ENCODE peak calls at places on chromosomes 1 and 21, in five cellular contexts. E is GM12878, N is A549, W is HepG2, D is K562. V is an unnamed sample.

GRCh38 chr1:69613414-69613813 is 45.7 kb downstream of the LRRC7 start:
- DNase-seq in D (no peak), N (no peak), E (no peak), W (no peak), V (no peak)

GRCh38 chr1:85495556-85495955 is 30.6 kb upstream of the DDAH1 start:
- DNase-seq in D (no peak), N (peak), E (no peak), W (no peak), V (no peak)

GRCh38 chr1:59657873-59658465 is 156.8 kb upstream of the HOOK1 start:
- DNase-seq in N (no peak), D (no peak), W (peak), E (no peak), V (no peak)

GRCh38 chr1:162230096-162230495 is 146.6 kb downstream of the SPATA46 start:
- DNase-seq in E (no peak), N (peak), W (no peak), D (no peak), V (peak)

GRCh38 chr1:115052454-115053083 is 22.9 kb downstream of the TSHB start:
- DNase-seq in E (no peak), N (peak), W (peak), D (peak), V (no peak)

GRCh38 chr1:231751624-231751897 is 125.0 kb downstream of the DISC1 start:
- DNase-seq in N (no peak), W (no peak), D (no peak), E (no peak), V (no peak)

GRCh38 chr21:42373181-42373907 is 7.0 kb upstream of the TFF1 start:
- DNase-seq in D (peak), N (no peak), W (no peak), E (no peak), V (no peak)

GRCh38 chr1:152162826-152163463 is 3.9 kb upstream of the RPTN start:
- DNase-seq in N (peak), D (no peak), W (peak), E (no peak), V (no peak)

GRCh38 chr1:41073971-41074370 is 52.4 kb upstream of the SLFNL1 start:
- DNase-seq in N (peak), D (no peak), E (no peak), W (no peak), V (no peak)

GRCh38 chr1:221089273-221089672 is 210.0 kb downstream of the HLX start:
- DNase-seq in E (no peak), N (peak), D (no peak), W (no peak), V (no peak)

GRCh38 chr1:155968670-155969069 is 9.7 kb downstream of the ARHGEF2 start:
- DNase-seq in D (no peak), N (no peak), E (no peak), W (no peak), V (no peak)

GRCh38 chr1:85611856-85612255 is 31.3 kb downstream of the CCN1 start:
- DNase-seq in E (no peak), N (peak), D (no peak), W (peak), V (no peak)

GRCh38 chr1:181660621-181661020 is 177.3 kb downstream of the CACNA1E start:
- DNase-seq in D (no peak), W (no peak), N (no peak), E (no peak), V (no peak)

GRCh38 chr1:153395136-153395685 is 4.3 kb upstream of the S100A8 start:
- DNase-seq in N (no peak), D (no peak), W (no peak), E (no peak), V (peak)

GRCh38 chr1:162081316-162081715 is 11.8 kb downstream of the NOS1AP start:
- DNase-seq in D (no peak), N (no peak), W (peak), E (no peak), V (no peak)

GRCh38 chr1:8097077-8097799 is 71.1 kb upstream of the ERRFI1 start:
- DNase-seq in N (peak), W (peak), E (peak), D (no peak), V (no peak)

GRCh38 chr1:175015243-175015642 is 8.0 kb downstream of the MRPS14 start:
- DNase-seq in N (no peak), W (no peak), D (no peak), E (no peak), V (no peak)

GRCh38 chr1:244316986-244317655 is 134.6 kb downstream of the ADSS2 start:
- DNase-seq in N (no peak), W (no peak), E (no peak), D (no peak), V (no peak)

GRCh38 chr21:44898851-44899767 is 21.6 kb downstream of the ITGB2 start:
- DNase-seq in D (no peak), N (no peak), E (no peak), W (no peak), V (no peak)

GRCh38 chr1:29984544-29985375 is 738.6 kb downstream of the MATN1 start:
- DNase-seq in D (no peak), W (no peak), E (no peak), N (no peak), V (no peak)

GRCh38 chr1:53677486-53677885 is 61.5 kb downstream of the GLIS1 start:
- DNase-seq in N (no peak), W (no peak), D (no peak), E (no peak), V (no peak)

GRCh38 chr1:119738100-119738720 is 26.5 kb downstream of the PHGDH start:
- DNase-seq in W (no peak), E (no peak), N (no peak), D (no peak), V (no peak)

GRCh38 chr1:67716800-67717199 is 31.8 kb downstream of the GADD45A start:
- DNase-seq in N (peak), E (no peak), W (no peak), D (no peak), V (no peak)

GRCh38 chr21:42532466-42533181 is 19.0 kb downstream of the SLC37A1 start:
- DNase-seq in D (no peak), N (no peak), W (no peak), E (no peak), V (no peak)

DNA sequence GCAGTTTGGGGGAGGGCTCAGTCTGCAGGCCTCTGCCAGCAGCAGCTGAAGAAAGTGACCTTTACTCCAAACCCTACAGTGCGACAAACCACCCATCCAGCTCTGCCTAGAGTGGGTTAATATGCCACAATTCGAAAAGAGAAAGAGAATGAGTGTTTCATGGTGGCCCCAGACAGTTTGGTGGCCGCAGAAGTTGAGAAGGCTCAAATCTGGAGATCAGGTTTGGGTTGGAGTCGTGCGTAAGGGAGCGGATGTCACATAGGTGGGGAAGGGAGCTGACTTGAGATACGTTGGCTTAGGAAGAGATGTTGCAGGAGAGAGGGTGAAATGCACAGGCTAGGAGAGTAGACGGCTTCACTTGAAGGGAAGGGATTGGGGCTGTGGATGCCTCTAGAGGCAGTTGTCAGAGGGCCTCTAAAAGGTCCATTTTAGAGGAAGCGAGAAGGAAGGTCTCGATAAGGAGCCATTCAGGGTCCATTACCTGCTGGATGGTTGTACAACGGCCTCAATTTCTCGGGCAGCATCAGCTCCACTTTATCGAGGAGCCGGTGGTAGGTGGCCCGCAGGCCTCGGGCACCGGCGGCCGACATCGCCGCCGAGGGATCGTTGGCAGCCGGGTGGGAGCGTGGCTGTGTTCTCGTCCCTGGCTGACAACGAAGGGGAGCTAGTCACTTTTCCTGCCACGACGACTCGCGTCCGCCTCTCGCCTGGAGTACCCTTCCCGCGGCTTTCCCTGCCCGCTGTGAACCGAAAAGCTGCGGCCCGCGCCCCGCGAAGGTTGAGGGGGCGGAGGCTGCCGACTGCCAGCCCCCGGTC is 1.0 kb upstream of the DCAF6 start:
- DNase-seq in W (peak), E (no peak), N (peak), D (no peak), V (peak)
- TF ChIP-seq HDAC2 in W (peak), E (no peak), N (no peak), D (peak), V (no peak)

GRCh38 chr1:93034397-93034796 is 44.7 kb upstream of the MTF2 start:
- DNase-seq in D (no peak), N (no peak), E (no peak), W (no peak), V (no peak)

GRCh38 chr1:93042134-93042821 is 36.8 kb upstream of the MTF2 start:
- DNase-seq in D (no peak), N (no peak), E (peak), W (peak), V (no peak)

GRCh38 chr1:93033029-93033428 is 46.1 kb upstream of the MTF2 start:
- DNase-seq in E (peak), N (no peak), D (peak), W (no peak), V (no peak)

GRCh38 chr1:93033785-93034184 is 45.3 kb upstream of the MTF2 start:
- DNase-seq in E (peak), W (no peak), D (no peak), N (no peak), V (no peak)

GRCh38 chr1:93036672-93037071 is 42.4 kb upstream of the MTF2 start:
- DNase-seq in E (no peak), N (no peak), D (no peak), W (no peak), V (peak)
- TF ChIP-seq HDAC2 in E (no peak), N (no peak), D (no peak), W (no peak), V (no peak)

DNA sequence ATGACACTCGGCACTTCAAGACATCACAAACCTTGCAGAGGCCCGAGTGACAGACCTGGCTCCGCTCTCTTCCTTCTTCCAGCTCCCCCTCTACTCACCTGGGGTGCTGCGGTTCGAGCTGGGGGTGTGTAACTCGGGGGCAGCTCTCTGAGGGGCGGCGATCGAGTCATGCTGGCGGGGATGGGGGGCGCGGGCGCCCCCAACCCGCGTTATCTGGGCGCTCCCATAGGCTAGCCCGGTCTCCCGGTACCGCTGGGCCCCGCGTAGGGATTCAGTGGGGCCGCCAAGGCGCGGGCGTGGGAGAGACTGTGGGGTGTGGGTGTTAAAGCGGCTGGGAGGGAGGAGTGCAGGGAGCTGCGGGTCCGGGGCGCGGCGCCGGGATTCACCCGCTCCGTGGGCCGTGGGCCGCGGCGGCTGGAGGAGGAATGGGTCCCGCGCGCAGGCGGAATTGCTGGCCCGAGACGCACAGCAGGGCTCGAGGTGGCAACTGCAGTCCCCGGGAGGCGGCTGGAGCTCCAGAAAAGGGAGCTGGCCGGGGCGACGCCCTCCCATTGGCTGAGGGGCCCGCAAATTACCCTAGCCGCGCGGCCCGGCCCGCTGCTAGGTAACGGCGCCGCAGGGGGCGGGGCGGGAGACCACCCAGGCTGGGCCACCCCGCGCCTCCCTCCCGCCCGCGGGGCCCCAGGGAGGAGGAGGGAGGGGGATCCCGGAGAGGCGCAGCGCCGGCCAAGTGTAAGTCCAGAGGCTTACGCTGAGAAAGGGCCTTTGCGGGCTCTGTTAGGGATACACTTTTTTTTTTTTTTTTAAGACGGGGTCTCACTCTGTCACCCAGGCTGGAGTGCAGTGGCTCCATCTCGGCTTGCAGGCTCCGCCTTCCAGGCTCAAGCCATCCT is at the start of gene PTCH2:
- DNase-seq in D (peak), W (peak), E (no peak), N (peak), V (peak)
- TF ChIP-seq HDAC2 in D (peak), W (no peak), E (no peak), N (no peak), V (peak)

GRCh38 chr1:2826316-2826715 is 24.8 kb upstream of the TTC34 start:
- DNase-seq in W (no peak), E (no peak), N (no peak), D (no peak), V (no peak)
- TF ChIP-seq HDAC2 in W (no peak), E (no peak), N (no peak), D (no peak), V (no peak)

DNA sequence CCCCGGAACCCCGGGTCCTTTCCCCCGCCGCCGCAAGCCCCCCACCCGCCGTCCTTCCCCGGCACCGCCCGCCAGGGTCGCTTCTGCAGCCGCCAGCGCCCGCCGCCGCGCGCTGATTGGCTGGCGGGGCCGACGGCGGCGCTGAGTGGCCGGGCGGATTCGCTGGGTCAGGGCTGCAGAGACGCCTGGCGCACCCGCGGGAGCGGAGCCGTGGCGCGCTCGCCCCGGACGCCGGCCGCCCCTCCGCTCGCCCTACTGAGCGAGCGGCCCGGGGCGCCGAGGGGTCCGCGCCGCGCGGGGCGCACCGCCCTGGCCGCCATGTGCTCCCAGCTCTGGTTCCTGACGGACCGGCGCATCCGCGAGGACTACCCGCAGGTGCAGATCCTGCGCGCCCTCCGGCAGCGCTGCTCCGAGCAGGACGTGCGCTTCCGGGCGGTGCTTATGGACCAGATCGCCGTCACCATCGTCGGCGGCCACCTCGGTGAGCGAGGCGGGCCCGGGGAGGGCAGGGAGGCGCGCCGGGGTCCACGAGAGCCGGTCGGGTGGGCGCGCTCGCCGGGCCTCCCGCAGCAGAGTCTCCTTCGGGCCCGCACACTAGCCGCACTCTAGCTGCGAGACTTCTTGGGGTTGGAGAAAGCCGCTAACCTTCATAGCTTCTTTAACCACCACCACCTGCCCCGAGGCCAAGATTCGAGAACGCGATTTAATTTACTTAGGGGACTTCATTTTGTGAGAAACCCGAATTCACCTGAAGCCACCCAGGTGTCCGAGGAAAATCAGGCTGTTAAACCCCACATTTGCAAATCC is at the start of gene RIMKLA:
- DNase-seq in N (peak), D (peak), W (peak), E (no peak), V (peak)
- TF ChIP-seq HDAC2 in N (no peak), D (no peak), W (peak), E (no peak), V (no peak)

GRCh38 chr21:41139275-41139674 is 28.7 kb upstream of the BACE2 start:
- DNase-seq in W (no peak), N (no peak), D (no peak), E (no peak), V (no peak)

GRCh38 chr21:41141031-41141457 is 26.9 kb upstream of the BACE2 start:
- DNase-seq in W (no peak), E (no peak), D (no peak), N (no peak), V (no peak)

GRCh38 chr21:41139951-41140350 is 28.0 kb upstream of the BACE2 start:
- DNase-seq in W (no peak), E (no peak), D (no peak), N (no peak), V (no peak)

GRCh38 chr21:41143596-41144325 is 24.2 kb upstream of the BACE2 start:
- DNase-seq in E (no peak), D (no peak), N (no peak), W (no peak), V (no peak)

DNA sequence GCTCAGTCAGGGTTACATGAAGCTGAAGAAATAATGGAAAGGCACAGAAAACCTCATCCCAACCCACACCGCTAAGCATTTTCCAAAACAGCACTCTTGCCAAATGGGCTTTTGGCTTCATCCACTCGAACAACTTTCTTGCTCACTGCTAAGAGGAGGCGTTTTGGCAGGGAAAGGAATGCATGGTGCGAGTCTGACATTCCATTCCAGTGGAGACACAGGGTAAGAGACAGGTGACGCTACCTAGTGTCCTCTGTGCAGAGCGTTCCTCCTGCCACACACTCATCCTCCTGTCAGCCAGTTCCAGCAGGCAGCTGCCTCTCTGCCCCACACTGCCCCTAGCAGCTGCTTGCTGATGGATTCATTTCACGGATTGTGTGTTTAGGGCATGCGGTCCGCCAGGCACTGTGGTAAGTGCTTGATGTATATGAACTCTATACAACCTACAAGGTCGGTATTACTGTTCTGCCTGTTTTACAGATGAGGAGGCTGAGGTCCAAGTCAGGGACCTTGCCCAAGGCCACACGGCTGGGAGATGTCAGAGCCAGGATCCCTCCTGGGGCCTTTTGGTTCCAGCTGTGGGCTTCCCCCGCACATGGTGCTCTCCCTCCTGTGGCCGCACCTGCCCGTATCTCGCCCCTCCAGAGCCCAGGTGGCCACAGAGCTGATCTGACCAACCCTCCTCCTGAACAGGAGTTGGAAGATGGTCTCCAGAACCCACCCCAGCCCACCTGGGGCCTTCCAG is 25.7 kb upstream of the BACE2 start:
- DNase-seq in E (no peak), D (no peak), N (peak), W (peak), V (no peak)
- TF ChIP-seq HDAC2 in E (no peak), D (no peak), N (no peak), W (no peak), V (no peak)

GRCh38 chr21:38881041-38881570 is 75.4 kb downstream of the ETS2 start:
- DNase-seq in D (no peak), E (no peak), W (no peak), N (no peak), V (no peak)

GRCh38 chr21:38879912-38880577 is 74.3 kb downstream of the ETS2 start:
- DNase-seq in D (no peak), W (no peak), E (no peak), N (no peak), V (no peak)

GRCh38 chr21:38878394-38879179 is 72.9 kb downstream of the ETS2 start:
- DNase-seq in W (no peak), D (no peak), E (no peak), N (no peak), V (no peak)

GRCh38 chr21:38880578-38880966 is 74.8 kb downstream of the ETS2 start:
- DNase-seq in E (no peak), W (no peak), D (no peak), N (no peak), V (no peak)

GRCh38 chr21:38875694-38876492 is 70.2 kb downstream of the ETS2 start:
- DNase-seq in E (no peak), W (no peak), N (no peak), D (no peak), V (no peak)
- TF ChIP-seq HDAC2 in E (no peak), W (no peak), N (no peak), D (no peak), V (no peak)

GRCh38 chr1:109772658-109773202 is 9.0 kb upstream of the EPS8L3 start:
- DNase-seq in W (no peak), E (no peak), D (no peak), N (no peak), V (no peak)

GRCh38 chr1:109770331-109771095 is 6.8 kb upstream of the EPS8L3 start:
- DNase-seq in N (no peak), D (no peak), W (no peak), E (no peak), V (no peak)

GRCh38 chr1:109773900-109774485 is 10.3 kb upstream of the EPS8L3 start:
- DNase-seq in N (no peak), E (no peak), W (no peak), D (no peak), V (no peak)

GRCh38 chr1:109773203-109773899 is 9.6 kb upstream of the EPS8L3 start:
- DNase-seq in N (peak), W (peak), D (peak), E (peak), V (peak)

GRCh38 chr1:109771712-109772657 is 8.3 kb upstream of the EPS8L3 start:
- DNase-seq in W (peak), N (no peak), D (no peak), E (no peak), V (no peak)
- TF ChIP-seq HDAC2 in W (no peak), N (no peak), D (no peak), E (no peak), V (no peak)